ENCODE peak calls at places on chromosome 2, in eight cellular contexts. M is neural crest cell, K is AG04449, L is hypothalamus, W is ELR, X is amniotic stem cell, R is GM03348, N is iPS DF 6.9. E is an unnamed sample.
A peak's percentile ranks its signal among the peaks of the same experiment; 100 is the strongest.

GRCh38 chr2:166365803-166366420 is 9.8 kb downstream of the SCN9A start:
- DNase-seq in X (no peak), L (no peak), K (no peak), W (no peak), N (no peak), R (no peak), M (no peak), E (peak; percentile 20)

GRCh38 chr2:55419514-55420243 is at the start of gene CCDC88A:
- DNase-seq in N (peak; percentile 91), R (peak; percentile 97), M (peak; percentile 99), L (peak; percentile 97), X (peak; percentile 91), K (peak; percentile 89), W (peak; percentile 97), E (peak; percentile 98)

GRCh38 chr2:227324671-227325055 is 388 bp upstream of the MFF start:
- DNase-seq in K (no peak), L (peak; percentile 28), X (no peak), M (peak; percentile 3), R (peak; percentile 59), W (no peak), N (no peak), E (peak; percentile 10)

GRCh38 chr2:26495705-26496271 is 17.9 kb upstream of the OTOF start:
- DNase-seq in K (no peak), X (no peak), L (no peak), W (no peak), R (no peak), M (peak; percentile 14), N (no peak), E (no peak)

GRCh38 chr2:130319536-130319935 is 23.2 kb upstream of the IMP4 start:
- DNase-seq in M (no peak), W (peak; percentile 16), K (no peak), X (no peak), N (no peak), R (no peak), L (no peak), E (no peak)

GRCh38 chr2:19623488-19623887 is 265.1 kb upstream of the OSR1 start:
- DNase-seq in N (no peak), W (peak; percentile 66), K (peak; percentile 41), R (peak; percentile 31), L (no peak), M (no peak), X (no peak), E (peak; percentile 15)

GRCh38 chr2:33317369-33318015 is 159.0 kb upstream of the RASGRP3 start:
- DNase-seq in W (no peak), X (no peak), M (no peak), K (no peak), N (no peak), R (peak; percentile 27), L (no peak), E (no peak)

GRCh38 chr2:102336502-102336945 is 19.1 kb upstream of the IL18R1 start:
- DNase-seq in K (no peak), N (no peak), X (no peak), L (no peak), R (no peak), W (peak; percentile 51), M (no peak), E (no peak)

GRCh38 chr2:27901219-27901618 is 10.7 kb downstream of the BABAM2 start:
- DNase-seq in K (no peak), N (no peak), L (no peak), R (peak; percentile 21), X (no peak), M (no peak), W (no peak), E (no peak)

GRCh38 chr2:181818036-181818680 is 73.4 kb upstream of the ITPRID2 start:
- DNase-seq in L (no peak), K (no peak), W (no peak), R (no peak), M (no peak), N (no peak), X (no peak), E (no peak)

GRCh38 chr2:8277921-8278571 is 403.8 kb upstream of the ID2 start:
- DNase-seq in L (peak; percentile 24), M (no peak), K (no peak), N (no peak), W (no peak), X (no peak), R (peak; percentile 15), E (no peak)

GRCh38 chr2:9547272-9547991 is 8.2 kb downstream of the ADAM17 start:
- DNase-seq in W (peak; percentile 61), M (no peak), R (peak; percentile 17), X (no peak), L (no peak), N (no peak), K (no peak), E (no peak)

GRCh38 chr2:15359716-15360531 is 201.2 kb downstream of the NBAS start:
- DNase-seq in R (peak; percentile 49), M (no peak), K (peak; percentile 63), L (no peak), W (peak; percentile 94), N (no peak), X (peak; percentile 42), E (peak; percentile 78)

GRCh38 chr2:113123731-113124130 is 3.7 kb upstream of the IL1RN start:
- DNase-seq in N (no peak), M (no peak), W (no peak), X (no peak), K (no peak), L (no peak), R (no peak), E (no peak)

GRCh38 chr2:75100011-75100680 is 99.2 kb downstream of the TACR1 start:
- DNase-seq in R (peak; percentile 74), X (peak; percentile 60), L (no peak), N (no peak), W (peak; percentile 95), M (no peak), K (peak; percentile 81), E (peak; percentile 75)

GRCh38 chr2:8162602-8163001 is 519.3 kb upstream of the ID2 start:
- DNase-seq in M (no peak), R (no peak), K (no peak), N (no peak), W (no peak), L (no peak), X (no peak), E (no peak)